ENCODE peak calls at places on chromosomes 3 and 15, in six cellular contexts. N is GM12878, V is GM12891, X is SK-N-SH, L is H1, O is HepG2. P is an unnamed sample.

GRCh38 chr15:68275165-68275746 is 2.3 kb upstream of the FEM1B start:
- DNase-seq in N (no peak), V (no peak), X (no peak), L (no peak), O (peak; percentile 68), P (no peak)

GRCh38 chr15:32651229-32651837 is 9.8 kb downstream of the SCG5 start:
- DNase-seq in N (no peak), V (peak; percentile 58), X (peak; percentile 71), L (peak; percentile 73), O (peak; percentile 48), P (peak; percentile 50)

GRCh38 chr3:20575153-20575552 is 389.1 kb upstream of the SGO1 start:
- DNase-seq in N (no peak), V (no peak), X (no peak), L (no peak), O (no peak), P (no peak)

GRCh38 chr15:72599855-72600464 is 54.5 kb upstream of the GOLGA6B start:
- DNase-seq in N (no peak), V (peak; percentile 17), X (peak; percentile 55), L (no peak), O (peak; percentile 37), P (no peak)

GRCh38 chr3:6928064-6928463 is 67.1 kb downstream of the GRM7 start:
- DNase-seq in N (no peak), V (no peak), X (no peak), L (no peak), O (no peak), P (no peak)

GRCh38 chr3:15430624-15431023 is 3.2 kb downstream of the EAF1 start:
- DNase-seq in N (no peak), V (no peak), X (no peak), L (no peak), O (no peak), P (no peak)

GRCh38 chr3:187098925-187099512 is 40.3 kb downstream of the RPL39L start:
- DNase-seq in N (no peak), V (no peak), X (no peak), L (no peak), O (no peak), P (no peak)

GRCh38 chr3:128226186-128226725 is 73.0 kb downstream of the EEFSEC start:
- DNase-seq in N (no peak), V (no peak), X (no peak), L (peak; percentile 51), O (no peak), P (no peak)

GRCh38 chr3:41684802-41685740 is 276.8 kb downstream of the ULK4 start:
- DNase-seq in N (no peak), V (no peak), X (no peak), L (no peak), O (no peak), P (no peak)

GRCh38 chr15:75234191-75234810 is 23.8 kb upstream of the GOLGA6C start:
- DNase-seq in N (no peak), V (peak; percentile 9), X (no peak), L (no peak), O (no peak), P (no peak)

GRCh38 chr3:127764841-127765362 is 57.4 kb downstream of the MGLL start:
- DNase-seq in N (peak; percentile 64), V (no peak), X (no peak), L (no peak), O (no peak), P (no peak)

GRCh38 chr3:52454235-52454937 is 545 bp upstream of the TNNC1 start:
- DNase-seq in N (no peak), V (no peak), X (no peak), L (no peak), O (no peak), P (no peak)

GRCh38 chr3:152225176-152225575 is 43.6 kb upstream of the MBNL1 start:
- DNase-seq in N (no peak), V (no peak), X (no peak), L (no peak), O (no peak), P (no peak)

GRCh38 chr3:65181397-65181871 is 493.6 kb upstream of the ADAMTS9 start:
- DNase-seq in N (no peak), V (no peak), X (no peak), L (no peak), O (no peak), P (no peak)

GRCh38 chr3:189394599-189395121 is 222.9 kb downstream of the TPRG1 start:
- DNase-seq in N (peak; percentile 64), V (no peak), X (no peak), L (no peak), O (no peak), P (no peak)

GRCh38 chr15:72375501-72375845 is 341 bp downstream of the HEXA start:
- DNase-seq in N (no peak), V (no peak), X (no peak), L (no peak), O (no peak), P (no peak)

GRCh38 chr3:12351145-12351544 is 62.3 kb downstream of the PPARG start:
- DNase-seq in N (no peak), V (no peak), X (no peak), L (no peak), O (no peak), P (no peak)

GRCh38 chr15:84638103-84638502 is 16.0 kb downstream of the WDR73 start:
- DNase-seq in N (no peak), V (no peak), X (no peak), L (no peak), O (peak; percentile 58), P (no peak)

GRCh38 chr3:47430606-47431005 is 45.1 kb downstream of the SCAP start:
- DNase-seq in N (no peak), V (no peak), X (no peak), L (no peak), O (no peak), P (no peak)

GRCh38 chr15:101438482-101439284 is 50.8 kb downstream of the PCSK6 start:
- DNase-seq in N (no peak), V (no peak), X (no peak), L (peak; percentile 39), O (peak; percentile 97), P (no peak)

GRCh38 chr3:74214286-74214685 is 400.2 kb downstream of the CNTN3 start:
- DNase-seq in N (no peak), V (no peak), X (no peak), L (no peak), O (no peak), P (no peak)

GRCh38 chr15:22930782-22931484 is 49.2 kb downstream of the CYFIP1 start:
- DNase-seq in N (no peak), V (no peak), X (no peak), L (no peak), O (no peak), P (no peak)

GRCh38 chr3:133475245-133476010 is 75.6 kb downstream of the BFSP2 start:
- DNase-seq in N (peak; percentile 89), V (peak; percentile 56), X (no peak), L (no peak), O (no peak), P (no peak)

GRCh38 chr15:67701669-67702068 is 123.6 kb upstream of the SKOR1 start:
- DNase-seq in N (no peak), V (no peak), X (no peak), L (no peak), O (no peak), P (no peak)

GRCh38 chr3:41237907-41238306 is 38.6 kb downstream of the CTNNB1 start:
- DNase-seq in N (no peak), V (no peak), X (no peak), L (no peak), O (no peak), P (no peak)

GRCh38 chr3:142863010-142863787 is 25.7 kb downstream of the PCOLCE2 start:
- DNase-seq in N (no peak), V (no peak), X (no peak), L (no peak), O (no peak), P (no peak)

GRCh38 chr15:41259546-41260189 is 28.6 kb downstream of the CHP1 start:
- DNase-seq in N (no peak), V (no peak), X (no peak), L (no peak), O (peak; percentile 96), P (no peak)

GRCh38 chr3:11780341-11780740 is 66.3 kb downstream of the TAMM41 start:
- DNase-seq in N (no peak), V (no peak), X (no peak), L (no peak), O (no peak), P (no peak)

GRCh38 chr3:108757404-108757982 is at the start of gene RETNLB:
- DNase-seq in N (no peak), V (no peak), X (no peak), L (no peak), O (no peak), P (no peak)

GRCh38 chr15:46441294-46442062 is 806.6 kb downstream of the SQOR start:
- DNase-seq in N (no peak), V (no peak), X (no peak), L (no peak), O (no peak), P (no peak)

GRCh38 chr3:184380210-184380626 is 364 bp downstream of the CHRD start:
- DNase-seq in N (no peak), V (peak; percentile 56), X (peak; percentile 91), L (peak; percentile 79), O (peak; percentile 21), P (no peak)

GRCh38 chr3:150265305-150265704 is 142.8 kb upstream of the TSC22D2 start:
- DNase-seq in N (no peak), V (no peak), X (no peak), L (no peak), O (no peak), P (no peak)

GRCh38 chr3:132726341-132726823 is 4.2 kb upstream of the NPHP3 start:
- DNase-seq in N (no peak), V (no peak), X (peak; percentile 19), L (no peak), O (peak; percentile 39), P (no peak)

GRCh38 chr15:62125763-62126162 is 39.3 kb downstream of the C2CD4B start:
- DNase-seq in N (no peak), V (no peak), X (peak; percentile 36), L (no peak), O (peak; percentile 44), P (no peak)

GRCh38 chr3:4829031-4829394 is 150.2 kb upstream of the BHLHE40 start:
- DNase-seq in N (no peak), V (no peak), X (no peak), L (no peak), O (no peak), P (no peak)

GRCh38 chr3:72338942-72339749 is 509.1 kb downstream of the SHQ1 start:
- DNase-seq in N (peak; percentile 15), V (no peak), X (no peak), L (no peak), O (peak; percentile 41), P (no peak)
- TF ChIP-seq POLR2AphosphoS5 in N (no peak), V (no peak), X (no peak), L (no peak), O (no peak), P (no peak)

GRCh38 chr3:36095238-36095637 is 285.1 kb upstream of the STAC start:
- DNase-seq in N (no peak), V (no peak), X (no peak), L (no peak), O (no peak), P (no peak)
- TF ChIP-seq TAF1 in N (no peak), V (no peak), X (no peak), L (no peak), O (no peak), P (no peak)

GRCh38 chr3:161523916-161524315 is 27.3 kb downstream of the OTOL1 start:
- DNase-seq in N (no peak), V (no peak), X (no peak), L (no peak), O (no peak), P (no peak)
- TF ChIP-seq POLR2AphosphoS5 in N (no peak), V (no peak), X (no peak), L (no peak), O (no peak), P (no peak)

GRCh38 chr3:153400641-153401040 is 238.6 kb downstream of the RAP2B start:
- DNase-seq in N (no peak), V (no peak), X (no peak), L (no peak), O (no peak), P (no peak)
- TF ChIP-seq TAF1 in N (no peak), V (no peak), X (no peak), L (no peak), O (no peak), P (no peak)

P was measured in GM12892.